ENCODE peak calls at places on chromosomes 5 and 9, in four cellular contexts. F is tibial artery, Z is RWPE1, L is mammary epithelial cell. R is an unnamed sample.

GRCh38 chr5:33299621-33300208 is 141.1 kb upstream of the TARS1 start:
- DNase-seq in F (no peak), Z (peak; percentile 36), L (peak; percentile 90), R (no peak)

GRCh38 chr9:105908069-105908468 is 213.7 kb downstream of the TMEM38B start:
- DNase-seq in F (no peak), Z (peak; percentile 71), L (peak; percentile 62), R (no peak)

GRCh38 chr9:137586854-137587253 is 3.5 kb downstream of the ZMYND19 start:
- DNase-seq in F (no peak), Z (no peak), L (no peak), R (no peak)

GRCh38 chr5:16618138-16618897 is 1.5 kb upstream of the RETREG1 start:
- DNase-seq in F (no peak), Z (no peak), L (no peak), R (no peak)

GRCh38 chr9:108780949-108781734 is 74.6 kb downstream of the ACTL7B start:
- DNase-seq in F (no peak), Z (no peak), L (peak; percentile 58), R (no peak)

GRCh38 chr5:8840237-8840636 is 705.6 kb downstream of the SEMA5A start:
- DNase-seq in F (no peak), Z (no peak), L (no peak), R (no peak)

GRCh38 chr5:79229357-79230174 is 6.4 kb upstream of the JMY start:
- DNase-seq in F (no peak), Z (peak; percentile 77), L (peak; percentile 90), R (no peak)

GRCh38 chr9:10062629-10063395 is 550.0 kb downstream of the PTPRD start:
- DNase-seq in F (no peak), Z (peak; percentile 1), L (peak; percentile 53), R (no peak)

GRCh38 chr5:32325067-32325466 is 12.3 kb upstream of the MTMR12 start:
- DNase-seq in F (no peak), Z (peak; percentile 11), L (peak; percentile 59), R (no peak)

GRCh38 chr5:123874600-123875201 is 362.7 kb downstream of the CSNK1G3 start:
- DNase-seq in F (no peak), Z (no peak), L (no peak), R (no peak)

GRCh38 chr9:4594994-4595393 is 67.1 kb upstream of the PLPP6 start:
- DNase-seq in F (no peak), Z (no peak), L (no peak), R (no peak)

GRCh38 chr5:53456366-53456765 is 24.1 kb upstream of the FST start:
- DNase-seq in F (no peak), Z (no peak), L (no peak), R (no peak)

GRCh38 chr5:82855893-82856292 is 221.3 kb downstream of the TMEM167A start:
- DNase-seq in F (no peak), Z (no peak), L (no peak), R (no peak)

GRCh38 chr9:16425572-16425971 is 444.9 kb downstream of the BNC2 start:
- DNase-seq in F (no peak), Z (peak; percentile 17), L (no peak), R (no peak)

GRCh38 chr5:159286420-159287035 is 23.4 kb downstream of the UBLCP1 start:
- DNase-seq in F (no peak), Z (no peak), L (peak; percentile 35), R (no peak)

GRCh38 chr9:82184524-82184923 is 196.0 kb downstream of the SPATA31D1 start:
- DNase-seq in F (no peak), Z (no peak), L (no peak), R (no peak)

GRCh38 chr5:100644206-100644605 is 109.0 kb downstream of the FAM174A start:
- DNase-seq in F (no peak), Z (no peak), L (no peak), R (no peak)

GRCh38 chr5:127839496-127840197 is 136.5 kb downstream of the CCDC192 start:
- DNase-seq in F (no peak), Z (no peak), L (no peak), R (no peak)

GRCh38 chr5:97164846-97165245 is 18.2 kb downstream of the RIOK2 start:
- DNase-seq in F (no peak), Z (no peak), L (peak; percentile 32), R (no peak)

GRCh38 chr5:39661026-39661779 is 236.4 kb upstream of the DAB2 start:
- DNase-seq in F (no peak), Z (peak; percentile 38), L (peak; percentile 75), R (no peak)

DNA sequence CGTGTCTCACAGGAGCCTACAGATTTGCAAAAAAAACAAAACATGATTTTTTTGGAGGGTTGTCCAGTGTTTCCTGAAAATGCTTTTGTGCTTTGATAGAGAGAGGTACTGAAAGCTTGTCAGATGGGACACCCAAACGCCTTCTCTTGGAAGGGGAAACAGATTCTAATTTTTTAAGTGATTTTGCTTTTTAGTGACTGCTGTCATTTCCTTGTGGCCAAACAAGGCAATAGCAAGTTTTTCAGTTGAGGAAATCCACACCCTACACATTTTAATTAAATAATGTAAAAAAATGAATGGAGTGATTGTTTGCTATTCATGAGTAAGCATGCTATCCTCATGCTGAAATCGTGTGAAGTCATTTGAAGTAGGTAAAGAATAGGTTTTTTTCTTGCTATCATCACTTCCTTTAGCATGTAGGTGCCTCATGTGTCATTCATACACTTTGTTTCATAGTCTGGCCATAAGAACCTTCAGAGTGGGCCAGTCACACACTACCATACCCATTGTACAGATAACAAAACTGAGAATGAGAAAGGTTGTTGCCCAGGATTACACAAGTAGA is 682.7 kb upstream of the WWC1 start:
- DNase-seq in F (no peak), Z (peak; percentile 39), L (peak; percentile 78), R (no peak)
- TF ChIP-seq CTCF in F (no peak), Z (no peak), L (no peak), R (peak; percentile 55)

GRCh38 chr5:59221769-59222168 is 638.9 kb downstream of the RAB3C start:
- DNase-seq in F (no peak), Z (no peak), L (no peak), R (no peak)
- TF ChIP-seq CTCF in F (no peak), Z (no peak), L (no peak), R (no peak)

GRCh38 chr9:94507531-94508258 is 47.2 kb upstream of the PCAT7 start:
- DNase-seq in F (no peak), Z (no peak), L (no peak), R (no peak)
- TF ChIP-seq CTCF in F (no peak), Z (no peak), L (no peak), R (no peak)

GRCh38 chr9:135228345-135228982 is 141.0 kb downstream of the OLFM1 start:
- DNase-seq in F (no peak), Z (no peak), L (no peak), R (no peak)

GRCh38 chr9:135228983-135229625 is 141.6 kb downstream of the OLFM1 start:
- DNase-seq in F (no peak), Z (no peak), L (no peak), R (no peak)

GRCh38 chr9:135230817-135231520 is 143.5 kb downstream of the OLFM1 start:
- DNase-seq in F (no peak), Z (no peak), L (no peak), R (no peak)

GRCh38 chr9:135229701-135230385 is 142.4 kb downstream of the OLFM1 start:
- DNase-seq in F (no peak), Z (no peak), L (no peak), R (no peak)

DNA sequence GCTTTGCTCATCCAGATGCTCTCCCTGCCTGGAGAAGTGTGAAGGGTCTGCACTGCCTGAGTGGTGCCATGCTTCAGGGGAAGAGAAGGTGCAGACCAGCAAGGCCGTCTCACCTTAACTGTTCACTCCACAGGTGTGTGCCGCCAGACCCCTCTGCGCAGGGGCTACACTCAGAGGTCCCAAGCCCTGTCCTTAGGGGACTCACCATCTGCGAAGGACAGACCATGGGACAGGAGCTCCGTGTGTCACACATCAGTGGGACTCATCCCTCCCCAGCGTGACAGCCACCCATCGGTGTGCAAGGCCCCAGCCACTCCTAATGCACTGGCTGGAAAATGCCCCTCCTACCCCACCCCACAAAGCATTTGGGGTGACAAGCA is 142.9 kb downstream of the OLFM1 start:
- DNase-seq in F (no peak), Z (no peak), L (no peak), R (no peak)
- TF ChIP-seq CTCF in F (no peak), Z (no peak), L (no peak), R (no peak)

GRCh38 chr5:179111267-179112207 is 51.4 kb downstream of the ZNF354C start:
- DNase-seq in F (no peak), Z (no peak), L (no peak), R (peak; percentile 39)
- TF ChIP-seq CTCF in F (no peak), Z (no peak), L (no peak), R (no peak)

GRCh38 chr5:117454716-117455212 is 880.1 kb upstream of the SEMA6A start:
- DNase-seq in F (peak; percentile 42), Z (peak; percentile 45), L (peak; percentile 43), R (no peak)

GRCh38 chr5:117461403-117461802 is 886.8 kb upstream of the SEMA6A start:
- DNase-seq in F (no peak), Z (no peak), L (no peak), R (no peak)

DNA sequence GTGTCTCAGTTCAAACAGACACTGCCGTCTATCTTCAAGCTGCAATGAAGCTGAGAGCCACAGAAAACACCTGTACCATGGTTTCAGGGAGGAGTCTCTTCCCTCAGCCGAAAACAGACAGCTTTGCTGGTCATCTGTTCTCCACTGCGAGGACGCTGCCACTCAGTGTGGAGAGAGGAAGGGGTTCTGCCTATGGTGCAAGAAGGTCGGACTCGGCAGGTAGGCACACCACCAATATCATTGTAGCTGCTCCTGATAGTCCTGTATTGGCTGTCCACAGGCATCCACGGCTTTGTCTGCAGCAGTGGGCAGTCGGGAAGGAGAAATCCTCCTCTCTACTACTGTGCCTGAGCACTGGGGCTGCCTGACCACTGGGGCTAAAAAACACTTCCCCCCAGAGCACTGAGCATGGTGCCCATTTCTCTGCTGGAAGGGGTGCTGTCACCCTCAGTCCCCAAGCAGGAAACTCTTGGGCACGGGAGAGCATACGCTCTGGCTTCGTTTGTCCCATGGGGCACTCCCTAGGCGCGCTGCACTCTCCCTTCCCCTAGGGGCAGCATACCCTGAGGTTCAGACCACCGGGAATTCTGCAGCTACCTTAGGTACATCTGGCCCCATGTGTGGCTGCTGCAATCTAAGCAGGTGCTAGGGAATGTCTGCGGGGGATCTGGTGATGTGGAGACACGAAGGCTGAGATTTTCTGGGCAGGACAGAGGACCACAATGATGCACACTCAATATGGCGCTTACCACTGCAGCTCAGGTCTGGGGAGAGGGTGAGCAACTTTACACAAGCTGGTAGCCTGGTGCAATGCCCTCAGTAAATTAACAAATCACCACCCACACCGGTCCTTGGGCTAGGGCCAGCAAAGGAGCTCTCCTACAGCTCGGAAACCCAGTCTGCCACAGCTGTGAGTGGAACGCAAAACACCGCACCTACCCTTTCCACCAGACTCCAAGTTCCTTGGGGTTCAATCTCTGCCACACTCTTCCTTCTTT is 880.9 kb upstream of the SEMA6A start:
- DNase-seq in F (no peak), Z (peak; percentile 9), L (peak; percentile 5), R (no peak)
- TF ChIP-seq CTCF in F (no peak), Z (no peak), L (peak; percentile 45), R (peak; percentile 40)

GRCh38 chr5:178123094-178123986 is 7.5 kb upstream of the RMND5B start:
- DNase-seq in F (no peak), Z (peak; percentile 46), L (no peak), R (no peak)
- TF ChIP-seq CTCF in F (no peak), Z (no peak), L (no peak), R (no peak)

GRCh38 chr9:127452481-127453092 is 1.3 kb downstream of the LRSAM1 start:
- DNase-seq in F (peak; percentile 25), Z (no peak), L (peak; percentile 45), R (no peak)

GRCh38 chr9:127458921-127459320 is 7.6 kb downstream of the LRSAM1 start:
- DNase-seq in F (no peak), Z (no peak), L (no peak), R (no peak)

GRCh38 chr9:127457191-127457878 is 6.0 kb downstream of the LRSAM1 start:
- DNase-seq in F (no peak), Z (no peak), L (no peak), R (no peak)

GRCh38 chr9:127451681-127452480 is 571 bp downstream of the LRSAM1 start:
- DNase-seq in F (no peak), Z (peak; percentile 88), L (peak; percentile 65), R (peak; percentile 71)

GRCh38 chr9:127455299-127455992 is 4.1 kb downstream of the LRSAM1 start:
- DNase-seq in F (no peak), Z (no peak), L (peak; percentile 21), R (no peak)
- TF ChIP-seq CTCF in F (no peak), Z (no peak), L (peak; percentile 69), R (peak; percentile 15)

R was measured in type B pancreatic cell.